ENCODE peak calls at places on chromosome 10, in nine cellular contexts. J is foreskin fibroblast; O is CD4-positive, CD25-positive, alpha-beta regulatory T cell; Z is hepatocyte; K is tibial nerve; C is Peyer's patch; E is neuronal stem cell; W is DND-41; T is adipocyte. S is an unnamed sample.

GRCh38 chr10:132469197-132469942 is 68.2 kb upstream of the INPP5A start:
- DNase-seq in J (no peak), O (no peak), Z (no peak), K (no peak), C (no peak), E (no peak), W (no peak), T (no peak), S (no peak)

GRCh38 chr10:79149662-79150443 is 81.1 kb downstream of the ZMIZ1 start:
- DNase-seq in J (peak; percentile 90), O (peak; percentile 12), Z (peak; percentile 52), K (peak; percentile 67), C (peak; percentile 86), E (no peak), W (peak; percentile 54), T (peak; percentile 62), S (peak; percentile 89)

GRCh38 chr10:70880077-70880534 is 8.3 kb downstream of the PCBD1 start:
- DNase-seq in J (peak; percentile 68), O (peak; percentile 57), Z (peak; percentile 88), K (peak; percentile 88), C (peak; percentile 91), E (peak; percentile 65), W (peak; percentile 79), T (peak; percentile 94), S (peak; percentile 85)

GRCh38 chr10:123808286-123808685 is 83.3 kb downstream of the CPXM2 start:
- DNase-seq in J (no peak), O (no peak), Z (no peak), K (no peak), C (no peak), E (no peak), W (no peak), T (peak; percentile 36), S (no peak)

GRCh38 chr10:69624245-69624786 is 5.7 kb upstream of the FAM241B start:
- DNase-seq in J (no peak), O (no peak), Z (no peak), K (no peak), C (no peak), E (no peak), W (no peak), T (no peak), S (no peak)

GRCh38 chr10:79065853-79066252 is 2.9 kb upstream of the ZMIZ1 start:
- DNase-seq in J (no peak), O (no peak), Z (no peak), K (no peak), C (no peak), E (no peak), W (no peak), T (no peak), S (no peak)

GRCh38 chr10:33067481-33067880 is 109.5 kb upstream of the ITGB1 start:
- DNase-seq in J (no peak), O (no peak), Z (no peak), K (no peak), C (no peak), E (no peak), W (no peak), T (peak; percentile 67), S (no peak)

GRCh38 chr10:76331742-76332141 is 900.3 kb downstream of the LRMDA start:
- DNase-seq in J (no peak), O (no peak), Z (no peak), K (no peak), C (no peak), E (no peak), W (no peak), T (no peak), S (no peak)

GRCh38 chr10:96501985-96502384 is 11.7 kb downstream of the TLL2 start:
- DNase-seq in J (no peak), O (no peak), Z (peak; percentile 24), K (no peak), C (no peak), E (no peak), W (no peak), T (no peak), S (no peak)

GRCh38 chr10:100433253-100434240 is 29.3 kb upstream of the WNT8B start:
- DNase-seq in J (peak; percentile 82), O (peak; percentile 84), Z (peak; percentile 96), K (peak; percentile 100), C (peak; percentile 98), E (peak; percentile 97), W (peak; percentile 94), T (peak; percentile 98), S (peak; percentile 94)

GRCh38 chr10:69352569-69353264 is 64.0 kb downstream of the TACR2 start:
- DNase-seq in J (peak; percentile 52), O (no peak), Z (no peak), K (no peak), C (no peak), E (no peak), W (no peak), T (peak; percentile 77), S (peak; percentile 86)

GRCh38 chr10:131420867-131421266 is 109.3 kb upstream of the TCERG1L start:
- DNase-seq in J (no peak), O (no peak), Z (no peak), K (no peak), C (no peak), E (no peak), W (no peak), T (no peak), S (no peak)

DNA sequence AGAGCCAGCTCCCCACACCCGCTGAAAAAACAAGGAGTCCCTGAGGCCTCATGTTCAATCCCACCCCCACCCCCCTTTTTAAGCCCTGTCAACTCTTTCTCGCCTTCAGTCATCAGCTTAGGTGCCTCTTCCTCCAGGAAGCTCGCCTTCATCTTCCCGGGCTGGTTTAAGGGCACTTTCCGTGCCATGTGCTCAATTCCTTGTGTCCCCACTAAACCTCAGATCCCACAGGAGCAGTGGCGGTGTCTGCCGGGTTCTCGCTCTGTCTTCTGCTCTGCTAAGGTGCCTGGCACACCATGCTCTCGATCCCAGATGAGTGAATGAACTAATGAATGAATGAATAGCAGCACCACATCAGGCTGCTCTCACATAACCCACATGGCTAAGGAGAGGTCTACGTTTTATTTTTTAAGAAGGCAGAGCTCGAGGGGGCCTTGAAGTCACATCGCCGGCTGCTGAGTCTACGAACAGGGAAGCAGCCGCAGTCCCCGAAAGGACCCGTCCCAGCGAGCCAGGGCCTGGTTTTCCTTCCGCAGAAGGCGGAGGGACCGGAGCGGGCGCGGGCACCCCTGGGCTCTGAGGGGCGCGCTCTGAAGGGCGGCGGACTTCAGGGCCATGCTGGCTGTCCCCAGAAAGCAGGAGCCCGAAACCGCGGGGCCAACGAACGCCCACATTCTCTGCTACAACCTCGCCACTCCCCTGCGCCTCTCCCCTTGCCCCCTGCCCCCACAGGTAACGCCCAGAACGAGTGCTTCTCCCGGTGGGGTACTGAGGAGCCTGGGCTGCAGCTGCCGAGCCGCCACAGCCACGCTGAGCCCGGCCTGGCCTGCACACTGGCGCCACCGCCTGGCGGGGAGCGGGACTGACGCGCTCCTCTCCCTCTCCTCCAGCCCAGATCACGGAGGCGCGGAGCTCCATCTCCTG is 73.4 kb upstream of the KCNMA1 start:
- DNase-seq in J (peak; percentile 55), O (peak; percentile 33), Z (peak; percentile 84), K (peak; percentile 70), C (peak; percentile 85), E (peak; percentile 73), W (peak; percentile 72), T (peak; percentile 63), S (peak; percentile 49)
- H3K4me3 ChIP-seq in J (peak overlapping the region; percentile 46), O (no peak overlapping the region), Z (no peak overlapping the region), K (peak overlapping the region; percentile 45), C (peak overlapping the region; percentile 45), E (no peak overlapping the region), W (no peak overlapping the region), T (peak overlapping the region; percentile 75), S (peak overlapping the region; percentile 52)

GRCh38 chr10:11682267-11682683 is 59.9 kb upstream of the ECHDC3 start:
- DNase-seq in J (no peak), O (no peak), Z (no peak), K (no peak), C (no peak), E (no peak), W (no peak), T (no peak), S (no peak)
- H3K4me3 ChIP-seq in J (no peak overlapping the region), O (no peak overlapping the region), Z (no peak overlapping the region), K (no peak overlapping the region), C (no peak overlapping the region), E (no peak overlapping the region), W (no peak overlapping the region), T (no peak overlapping the region), S (no peak overlapping the region)

DNA sequence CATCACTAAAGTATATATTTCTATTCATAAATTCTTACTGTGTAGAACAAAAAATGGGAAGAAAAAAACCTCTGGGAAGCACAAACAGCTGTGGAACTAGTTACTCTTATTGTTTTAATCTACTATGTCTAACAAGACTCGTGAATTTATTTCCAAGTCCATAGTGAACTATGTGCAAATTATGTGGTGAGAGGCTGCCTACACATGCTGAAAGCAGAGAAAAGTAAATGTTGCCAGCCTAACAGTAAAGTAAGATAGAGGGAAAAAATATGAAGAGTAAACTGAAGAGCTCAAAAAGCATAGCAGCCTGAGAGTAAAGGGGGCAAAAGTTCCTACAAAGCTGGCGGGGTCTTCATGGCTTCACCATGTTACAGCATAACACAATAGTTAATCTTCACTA is 3.0 kb downstream of the GDI2 start:
- DNase-seq in J (no peak), O (no peak), Z (no peak), K (no peak), C (no peak), E (no peak), W (no peak), T (peak; percentile 9), S (no peak)
- H3K4me3 ChIP-seq in J (peak overlapping the region; percentile 94), O (peak overlapping the region; percentile 95), Z (peak overlapping the region; percentile 99), K (no peak overlapping the region), C (peak overlapping the region; percentile 86), E (peak overlapping the region; percentile 69), W (peak overlapping the region; percentile 96), T (peak overlapping the region; percentile 100), S (peak overlapping the region; percentile 74)

GRCh38 chr10:128017825-128018224 is 108.4 kb downstream of the MKI67 start:
- DNase-seq in J (no peak), O (no peak), Z (no peak), K (no peak), C (no peak), E (no peak), W (no peak), T (no peak), S (no peak)
- H3K4me3 ChIP-seq in J (no peak overlapping the region), O (no peak overlapping the region), Z (no peak overlapping the region), K (no peak overlapping the region), C (no peak overlapping the region), E (no peak overlapping the region), W (no peak overlapping the region), T (no peak overlapping the region), S (no peak overlapping the region)

DNA sequence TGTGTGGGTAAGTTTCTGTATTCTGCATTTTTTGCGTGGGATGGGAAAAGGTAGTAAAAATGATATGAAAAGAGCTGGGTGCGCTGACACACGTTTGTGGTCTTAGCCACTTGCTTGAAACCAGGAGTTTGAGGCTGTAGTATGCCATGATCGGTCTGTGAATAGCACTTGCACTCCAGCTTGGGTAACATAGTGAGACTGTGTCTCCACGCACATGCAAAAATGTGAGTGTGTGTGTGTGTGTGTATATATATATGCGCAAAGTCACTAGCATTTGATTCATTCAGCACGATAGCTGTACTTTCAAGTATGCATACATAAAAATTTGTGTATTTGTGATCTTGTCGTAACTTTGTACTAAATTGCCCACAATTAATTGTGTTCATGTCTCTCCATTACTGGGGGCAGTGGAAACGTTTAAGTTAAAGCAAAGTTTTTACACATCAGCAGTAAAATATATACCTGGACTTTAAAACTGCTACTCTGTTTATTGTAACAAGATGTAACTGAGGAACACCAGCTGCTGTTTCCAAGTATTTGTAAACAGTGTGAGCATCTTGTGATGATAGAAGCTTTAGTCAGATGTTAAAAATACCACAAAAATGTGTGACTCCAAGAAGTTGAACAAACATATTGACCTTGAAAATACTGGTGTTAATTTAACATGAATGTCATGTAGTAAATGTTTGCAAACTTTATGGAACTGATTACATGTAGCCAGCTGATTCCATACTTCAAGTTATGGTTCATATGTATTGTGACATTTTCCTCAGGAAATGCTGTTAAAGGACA is 1.6 kb downstream of the ZRANB1 start:
- DNase-seq in J (peak; percentile 56), O (no peak), Z (no peak), K (no peak), C (no peak), E (no peak), W (no peak), T (peak; percentile 79), S (peak; percentile 98)
- H3K4me3 ChIP-seq in J (no peak overlapping the region), O (peak overlapping the region; percentile 14), Z (no peak overlapping the region), K (no peak overlapping the region), C (no peak overlapping the region), E (no peak overlapping the region), W (no peak overlapping the region), T (peak overlapping the region; percentile 59), S (peak overlapping the region; percentile 3)

S was measured in fibroblast of villous mesenchyme.